ENCODE peak calls at places on chromosome 11, in ten cellular contexts. V is transverse colon, D is stomach, I is testis, S is prostate gland, H is HCT116, O is A549, T is adrenal gland, E is endothelial cell of umbilical vein, L is esophagus squamous epithelium. Z is an unnamed sample.

GRCh38 chr11:105960252-105961245 is 61.5 kb downstream of the MSANTD4 start:
- DNase-seq in O (no peak), D (no peak), E (no peak), V (no peak), L (no peak), T (no peak), I (peak; percentile 59), S (no peak), H (no peak), Z (no peak)

GRCh38 chr11:46658259-46658658 is 40.9 kb downstream of the ATG13 start:
- DNase-seq in H (no peak), I (peak; percentile 59), D (no peak), V (no peak), E (no peak), S (no peak), O (no peak), T (peak; percentile 61), L (no peak), Z (no peak)

GRCh38 chr11:33545941-33546340 is 154.7 kb downstream of the C11orf91 start:
- DNase-seq in E (no peak), V (no peak), I (no peak), H (no peak), T (no peak), O (no peak), D (no peak), L (no peak), S (no peak), Z (no peak)

GRCh38 chr11:59025097-59025496 is 61.0 kb upstream of the GLYATL1B start:
- DNase-seq in I (no peak), T (no peak), S (peak; percentile 87), V (peak; percentile 16), O (no peak), E (no peak), L (no peak), H (no peak), D (peak; percentile 28), Z (no peak)

GRCh38 chr11:14973621-14974020 is 1.5 kb upstream of the CALCA start:
- DNase-seq in L (no peak), D (no peak), I (no peak), E (no peak), H (no peak), V (no peak), T (no peak), S (no peak), O (no peak), Z (no peak)

GRCh38 chr11:85195934-85196333 is 431.2 kb downstream of the DLG2 start:
- DNase-seq in S (no peak), L (no peak), O (no peak), D (no peak), I (no peak), V (no peak), T (no peak), H (no peak), E (no peak), Z (no peak)

GRCh38 chr11:58057481-58057880 is 26.7 kb downstream of the OR6Q1 start:
- DNase-seq in O (no peak), V (no peak), H (no peak), D (no peak), E (no peak), S (no peak), T (no peak), L (no peak), I (no peak), Z (peak; percentile 24)

GRCh38 chr11:129637473-129637872 is 178.2 kb upstream of the TMEM45B start:
- DNase-seq in T (no peak), S (no peak), L (no peak), I (no peak), E (no peak), D (no peak), H (no peak), V (no peak), O (no peak), Z (no peak)

DNA sequence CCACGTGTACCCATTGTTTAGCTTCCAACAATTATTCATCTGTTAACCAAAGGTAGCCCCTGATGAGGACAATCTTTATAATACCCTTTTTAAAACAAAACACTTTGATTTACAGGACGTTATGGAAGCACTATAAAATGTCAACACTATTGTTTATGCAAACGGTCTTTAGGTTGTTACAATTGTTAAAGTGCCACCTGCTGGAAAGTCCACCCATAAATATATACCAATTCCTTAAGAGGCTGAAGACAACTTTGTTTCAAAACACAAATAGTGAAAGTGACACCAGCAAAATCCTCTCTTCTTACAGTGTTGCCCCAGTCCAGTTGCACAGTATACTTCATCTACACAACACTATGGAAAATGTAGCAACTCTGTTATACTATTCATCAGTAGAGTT is 68.9 kb upstream of the SLN start:
- DNase-seq in D (no peak), L (no peak), S (no peak), V (no peak), I (no peak), E (peak; percentile 31), O (no peak), T (no peak), H (no peak), Z (no peak)
- TF ChIP-seq CTCF in D (no peak), L (no peak), S (no peak), V (no peak), I (no peak), E (peak; percentile 3), O (peak; percentile 36), T (no peak), H (no peak), Z (no peak)

GRCh38 chr11:103897156-103897555 is 139.3 kb upstream of the DDI1 start:
- DNase-seq in O (no peak), S (no peak), I (no peak), T (no peak), H (no peak), V (no peak), D (no peak), L (no peak), E (peak; percentile 59), Z (no peak)

GRCh38 chr11:103898065-103898464 is 138.4 kb upstream of the DDI1 start:
- DNase-seq in H (no peak), E (no peak), S (no peak), T (no peak), O (no peak), D (no peak), I (no peak), V (no peak), L (no peak), Z (no peak)

GRCh38 chr11:103901656-103902055 is 134.8 kb upstream of the DDI1 start:
- DNase-seq in T (no peak), E (no peak), D (no peak), S (no peak), I (no peak), V (no peak), O (no peak), L (no peak), H (no peak), Z (no peak)

GRCh38 chr11:103894673-103895072 is 141.8 kb upstream of the DDI1 start:
- DNase-seq in O (no peak), T (no peak), E (no peak), H (no peak), V (no peak), I (no peak), L (no peak), D (no peak), S (no peak), Z (no peak)

DNA sequence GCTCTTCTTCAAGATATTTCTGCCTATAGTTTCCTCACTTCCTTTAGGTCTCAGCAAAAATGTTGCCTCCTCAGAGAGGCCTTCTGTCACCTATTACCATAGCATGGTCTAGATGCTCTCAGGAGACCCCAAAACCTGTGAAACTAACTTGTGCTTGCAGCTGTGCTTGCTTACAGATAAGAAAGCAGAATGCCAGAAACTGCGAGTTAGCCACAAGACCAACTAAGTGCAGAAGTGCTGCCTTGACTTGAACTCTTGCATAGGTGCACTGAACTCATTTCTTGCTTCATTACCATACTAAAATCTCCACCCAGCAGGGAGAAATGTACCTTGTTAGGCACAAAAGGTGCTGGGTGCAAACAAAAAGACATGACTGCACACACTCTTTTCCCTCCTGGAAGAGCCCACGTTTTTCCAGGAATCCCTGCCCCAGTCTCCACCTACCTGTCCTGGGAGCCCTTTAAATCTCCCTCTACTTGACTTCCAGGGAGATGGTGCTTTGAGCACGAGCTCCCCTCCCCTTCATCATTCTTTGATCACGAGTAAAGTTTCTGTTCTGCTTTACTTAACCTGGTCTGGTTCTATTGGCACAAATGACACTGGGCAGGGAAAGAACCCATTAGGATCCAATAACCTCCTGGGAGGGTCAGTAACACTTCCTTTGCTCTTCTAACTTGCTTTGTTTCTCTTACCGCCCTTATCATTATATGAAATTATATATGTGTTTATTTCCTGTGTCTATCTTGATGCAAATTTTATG is 137.7 kb upstream of the DDI1 start:
- DNase-seq in T (no peak), L (no peak), D (no peak), H (no peak), I (no peak), O (no peak), V (no peak), S (no peak), E (no peak), Z (no peak)
- H3K4me1 ChIP-seq in T (peaks cover 14% of the 10 kb centered on the region), L (no peaks in the 10 kb centered on the region), D (no peaks in the 10 kb centered on the region), H (no peaks in the 10 kb centered on the region), I (no peaks in the 10 kb centered on the region), O (peaks cover 2% of the 10 kb centered on the region), V (no peaks in the 10 kb centered on the region), S (no peaks in the 10 kb centered on the region), E (peaks cover 8% of the 10 kb centered on the region), Z (no peaks in the 10 kb centered on the region)

GRCh38 chr11:86456075-86456939 is 81.6 kb downstream of the CCDC81 start:
- DNase-seq in O (peak; percentile 79), V (peak; percentile 87), S (peak; percentile 87), L (no peak), T (peak; percentile 79), H (peak; percentile 67), I (peak; percentile 95), E (peak; percentile 87), D (peak; percentile 87), Z (peak; percentile 96)

GRCh38 chr11:86449993-86450629 is 75.4 kb downstream of the CCDC81 start:
- DNase-seq in D (no peak), T (no peak), V (no peak), I (no peak), O (no peak), H (no peak), L (no peak), E (no peak), S (no peak), Z (peak; percentile 89)

GRCh38 chr11:86459002-86459385 is 84.3 kb downstream of the CCDC81 start:
- DNase-seq in L (no peak), H (no peak), D (no peak), T (no peak), I (no peak), S (no peak), V (no peak), E (peak; percentile 78), O (no peak), Z (no peak)

GRCh38 chr11:86458294-86459001 is 83.8 kb downstream of the CCDC81 start:
- DNase-seq in L (no peak), H (no peak), T (no peak), D (no peak), V (no peak), O (no peak), E (no peak), I (no peak), S (no peak), Z (no peak)

DNA sequence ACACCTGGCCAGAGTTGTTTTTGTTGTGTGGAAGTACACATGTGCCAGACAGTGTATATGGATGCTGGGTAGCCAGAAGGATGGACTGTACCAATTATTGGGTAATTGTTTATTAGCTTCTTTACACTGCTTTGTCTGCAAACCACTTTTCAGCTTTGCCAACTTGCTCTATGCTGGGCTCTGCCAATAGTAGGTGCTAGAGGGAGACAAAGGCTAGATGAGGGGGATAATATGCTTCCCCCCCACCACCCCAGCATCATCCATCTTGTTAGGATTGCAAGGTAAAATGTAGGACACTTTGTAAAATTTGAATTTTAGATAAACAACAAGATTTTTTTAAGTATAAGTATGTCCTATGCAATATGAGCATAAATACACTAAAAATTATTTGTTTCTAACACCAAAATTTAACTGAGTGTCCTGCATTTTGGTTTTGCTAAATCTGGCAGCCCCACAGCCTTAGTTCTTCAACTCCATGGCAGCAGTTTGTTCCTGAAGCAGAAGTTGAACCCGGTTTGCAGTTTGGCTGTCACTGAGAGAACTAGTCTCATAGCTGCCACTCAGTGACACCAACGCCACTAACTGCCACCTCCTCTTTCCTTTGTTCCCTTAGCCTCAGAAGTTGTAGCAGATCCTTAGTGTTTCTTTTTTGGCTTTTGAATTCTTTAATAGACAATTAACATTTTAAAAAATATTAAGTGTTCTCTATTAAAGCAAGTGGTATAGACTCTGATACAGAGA is 78.8 kb downstream of the CCDC81 start:
- DNase-seq in V (no peak), H (no peak), D (no peak), L (no peak), O (no peak), S (no peak), T (no peak), E (no peak), I (no peak), Z (peak; percentile 26)
- TF ChIP-seq POLR2A in V (no peak), H (no peak), D (no peak), L (no peak), O (no peak), S (no peak), T (no peak), E (no peak), I (no peak), Z (no peak)

GRCh38 chr11:64766881-64767280 is 7.1 kb upstream of the PYGM start:
- DNase-seq in L (no peak), H (no peak), D (no peak), T (no peak), O (no peak), V (no peak), S (no peak), I (no peak), E (no peak), Z (no peak)

GRCh38 chr11:64768300-64768694 is 8.5 kb upstream of the PYGM start:
- DNase-seq in V (no peak), T (no peak), I (no peak), D (no peak), O (no peak), E (no peak), H (no peak), S (no peak), L (no peak), Z (no peak)

GRCh38 chr11:64769283-64769682 is 9.1 kb downstream of the SF1 start:
- DNase-seq in I (no peak), T (no peak), S (no peak), D (no peak), L (no peak), V (no peak), O (no peak), H (no peak), E (no peak), Z (no peak)

GRCh38 chr11:64765841-64766682 is 6.3 kb upstream of the PYGM start:
- DNase-seq in H (no peak), L (no peak), O (no peak), S (no peak), E (no peak), T (peak; percentile 53), D (no peak), V (no peak), I (no peak), Z (no peak)

GRCh38 chr11:64767344-64768299 is 7.8 kb upstream of the PYGM start:
- DNase-seq in E (peak; percentile 55), T (peak; percentile 77), V (peak; percentile 77), H (peak; percentile 45), I (peak; percentile 84), D (peak; percentile 73), O (no peak), S (no peak), L (no peak), Z (no peak)
- TF ChIP-seq CTCF in E (peak; percentile 79), T (peak; percentile 67), V (peak; percentile 86), H (peak; percentile 83), I (peak; percentile 94), D (no peak), O (peak; percentile 74), S (peak; percentile 62), L (peak; percentile 64), Z (peak; percentile 70)

Z was measured in esophagus muscularis mucosa.